ENCODE peak calls at places on chromosomes 12 and 14, in ten cellular contexts. I is RKO; T is activated T-helper 9 cell treated with anti-CD3 and anti-CD28 coated beads, Interleukin-2, amount 50 U/mL, for 16 hours; L is CD4-positive, alpha-beta T cell; R is NCI-H1048; J is HFFc6; D is Right ventricle myocardium superior; Y is stimulated activated CD8-positive, alpha-beta memory T cell treated with anti-CD3 and anti-CD28 coated beads, Interleukin-4, amount 100 ng/mL, for 1 hour; X is activated gamma-delta T cell treated with Interleukin-2 at 50 U/mL for 16 hours; M is mucosa of gallbladder. Z is an unnamed sample.

GRCh38 chr14:59126714-59127436 is 61.6 kb upstream of the DAAM1 start:
- DNase-seq in Y (no peak), R (peak), I (peak), X (peak), T (no peak), J (peak), D (no peak), M (peak), L (peak), Z (no peak)

GRCh38 chr12:57807285-57807684 is 11.2 kb downstream of the AVIL start:
- DNase-seq in M (no peak), I (no peak), R (no peak), Y (no peak), L (no peak), T (no peak), X (no peak), J (no peak), D (no peak), Z (no peak)

GRCh38 chr12:26285401-26285800 is 90.0 kb downstream of the SSPN start:
- DNase-seq in J (no peak), T (no peak), Y (no peak), R (no peak), I (no peak), X (no peak), M (no peak), D (no peak), L (no peak), Z (no peak)

GRCh38 chr12:25376392-25376791 is 125.7 kb upstream of the KRAS start:
- DNase-seq in L (no peak), D (no peak), Y (no peak), I (no peak), R (no peak), X (no peak), M (no peak), T (no peak), J (no peak), Z (no peak)

GRCh38 chr14:104370256-104370870 is 209.2 kb upstream of the C14orf180 start:
- DNase-seq in I (no peak), Y (no peak), D (peak), M (peak), J (no peak), R (no peak), L (no peak), X (no peak), T (no peak), Z (no peak)

GRCh38 chr14:93114713-93115068 is 1.0 kb downstream of the ITPK1 start:
- DNase-seq in R (no peak), J (no peak), X (no peak), M (peak), I (no peak), D (peak), T (no peak), Y (no peak), L (no peak), Z (no peak)

GRCh38 chr12:63857771-63858670 is 13.5 kb downstream of the SRGAP1 start:
- DNase-seq in Y (no peak), L (no peak), I (no peak), X (no peak), J (no peak), T (no peak), R (no peak), M (no peak), D (no peak), Z (no peak)

GRCh38 chr14:54570651-54571415 is 3.9 kb downstream of the SAMD4A start:
- DNase-seq in M (no peak), X (no peak), Y (no peak), D (no peak), R (no peak), T (no peak), L (no peak), J (peak), I (peak), Z (no peak)

GRCh38 chr12:106054016-106054415 is 84.7 kb downstream of the NUAK1 start:
- DNase-seq in D (no peak), M (no peak), Y (no peak), X (no peak), I (no peak), L (no peak), T (no peak), J (no peak), R (peak), Z (no peak)

GRCh38 chr12:77382096-77382742 is 316.9 kb upstream of the E2F7 start:
- DNase-seq in D (no peak), T (no peak), I (no peak), X (no peak), M (no peak), Y (no peak), J (no peak), L (no peak), R (no peak), Z (no peak)

GRCh38 chr12:49293056-49293956 is 1.6 kb upstream of the PRPH start:
- DNase-seq in J (no peak), D (peak), X (no peak), L (no peak), M (no peak), T (no peak), Y (no peak), R (no peak), I (no peak), Z (no peak)

GRCh38 chr12:81874166-81874565 is 115.0 kb upstream of the PPFIA2 start:
- DNase-seq in J (no peak), I (no peak), X (no peak), T (no peak), Y (no peak), L (no peak), R (no peak), M (no peak), D (no peak), Z (no peak)

GRCh38 chr14:22393796-22394195 is 195.2 kb downstream of the DAD1 start:
- DNase-seq in M (no peak), D (no peak), R (no peak), X (no peak), Y (no peak), I (no peak), L (no peak), T (no peak), J (no peak), Z (no peak)

GRCh38 chr12:3456809-3457208 is 34.2 kb upstream of the PRMT8 start:
- DNase-seq in I (no peak), T (no peak), R (no peak), D (no peak), L (no peak), M (no peak), J (no peak), Y (no peak), X (no peak), Z (no peak)

GRCh38 chr12:120413901-120414695 is 23.8 kb upstream of the COX6A1 start:
- DNase-seq in R (no peak), M (no peak), D (no peak), I (no peak), J (no peak), T (no peak), L (no peak), X (no peak), Y (no peak), Z (peak)

GRCh38 chr14:78611031-78611430 is 440.9 kb downstream of the NRXN3 start:
- DNase-seq in I (no peak), Y (no peak), L (no peak), T (no peak), X (no peak), R (no peak), M (no peak), J (no peak), D (no peak), Z (no peak)

GRCh38 chr12:42180990-42181611 is 36.4 kb upstream of the GXYLT1 start:
- DNase-seq in M (no peak), J (no peak), Y (no peak), T (no peak), D (no peak), R (no peak), X (no peak), I (no peak), L (no peak), Z (no peak)

GRCh38 chr12:118126119-118126757 is 9.7 kb upstream of the PEBP1 start:
- DNase-seq in Y (no peak), R (no peak), L (no peak), X (no peak), J (no peak), M (peak), T (no peak), D (peak), I (no peak), Z (peak)

GRCh38 chr12:88520436-88520820 is 59.8 kb downstream of the KITLG start:
- DNase-seq in I (no peak), Y (no peak), D (no peak), T (no peak), J (no peak), R (no peak), M (no peak), X (no peak), L (no peak), Z (no peak)

GRCh38 chr12:105480162-105480561 is 149.7 kb downstream of the C12orf75 start:
- DNase-seq in T (no peak), R (no peak), J (peak), D (no peak), I (no peak), M (no peak), L (no peak), Y (no peak), X (no peak), Z (no peak)

GRCh38 chr14:86654558-86655184 is 1124.7 kb downstream of the FLRT2 start:
- DNase-seq in R (peak), L (no peak), T (no peak), Y (peak), J (peak), M (peak), X (peak), I (peak), D (peak), Z (peak)

GRCh38 chr12:124754949-124755800 is 108.5 kb downstream of the SCARB1 start:
- DNase-seq in J (peak), T (no peak), X (peak), M (peak), I (no peak), R (no peak), L (no peak), D (peak), Y (no peak), Z (peak)

GRCh38 chr12:27899151-27899661 is 73.3 kb downstream of the PTHLH start:
- DNase-seq in X (no peak), D (no peak), L (no peak), R (no peak), Y (no peak), J (peak), M (no peak), I (peak), T (no peak), Z (no peak)

GRCh38 chr12:102478416-102479098 is 1.8 kb downstream of the IGF1 start:
- DNase-seq in Y (peak), R (no peak), I (no peak), M (no peak), J (no peak), X (peak), T (no peak), D (no peak), L (peak), Z (no peak)

GRCh38 chr12:92431146-92431545 is 271.6 kb upstream of the PLEKHG7 start:
- DNase-seq in X (peak), L (no peak), J (no peak), R (no peak), I (no peak), T (no peak), Y (no peak), D (no peak), M (peak), Z (peak)

GRCh38 chr12:114443607-114444421 is 37.9 kb upstream of the TBX5 start:
- DNase-seq in L (no peak), R (no peak), Y (no peak), I (no peak), J (no peak), T (no peak), X (no peak), M (no peak), D (no peak), Z (no peak)